ENCODE peak calls at places on chromosomes 5 and 9, in four cellular contexts. I is fibroblast of lung; Z is activated T-cell treated with anti-CD3 and anti-CD28 coated beads, Interleukin-2, amount 50 U/mL, for 72 hours; B is BJ. P is an unnamed sample.

GRCh38 chr5:135829681-135830383 is 4.6 kb upstream of the SLC25A48 start:
- DNase-seq in I (peak), B (no peak), Z (peak), P (peak)

GRCh38 chr5:80346055-80346454 is 26.3 kb downstream of the SPZ1 start:
- DNase-seq in Z (peak), I (no peak), B (no peak), P (peak)

GRCh38 chr5:176167800-176168199 is 70.4 kb upstream of the SIMC1 start:
- DNase-seq in I (no peak), B (no peak), Z (no peak), P (no peak)

GRCh38 chr5:11027660-11028059 is 266.6 kb upstream of the DAP start:
- DNase-seq in I (no peak), B (no peak), Z (no peak), P (no peak)

GRCh38 chr5:570886-571285 is 41.3 kb upstream of the CEP72 start:
- DNase-seq in Z (no peak), B (no peak), I (no peak), P (no peak)

GRCh38 chr9:136229096-136230065 is 16.2 kb downstream of the QSOX2 start:
- DNase-seq in I (peak), Z (no peak), B (no peak), P (peak)

GRCh38 chr5:44183753-44184152 is 205.5 kb downstream of the FGF10 start:
- DNase-seq in I (no peak), B (no peak), Z (no peak), P (no peak)

GRCh38 chr5:54701179-54701578 is 183.6 kb downstream of the SNX18 start:
- DNase-seq in Z (no peak), I (peak), B (peak), P (no peak)

GRCh38 chr9:74293479-74293878 is 203.7 kb upstream of the RORB start:
- DNase-seq in B (no peak), Z (no peak), I (no peak), P (no peak)

GRCh38 chr5:2370626-2371418 is 380.7 kb downstream of the IRX2 start:
- DNase-seq in I (no peak), B (no peak), Z (no peak), P (no peak)

GRCh38 chr5:97658116-97658900 is 475.3 kb upstream of the RIOK2 start:
- DNase-seq in Z (no peak), B (no peak), I (peak), P (no peak)

GRCh38 chr9:135865531-135865930 is 41.8 kb downstream of the CAMSAP1 start:
- DNase-seq in Z (no peak), I (peak), B (no peak), P (no peak)

GRCh38 chr5:78501411-78502338 is 141.3 kb downstream of the SCAMP1 start:
- DNase-seq in I (peak), Z (no peak), B (no peak), P (no peak)

GRCh38 chr9:124256517-124257069 is 1.2 kb upstream of the NEK6 start:
- DNase-seq in I (peak), B (peak), Z (no peak), P (no peak)

GRCh38 chr9:131367445-131367844 is 26.4 kb upstream of the PRRC2B start:
- DNase-seq in I (no peak), Z (no peak), B (no peak), P (no peak)

GRCh38 chr9:19999491-20000057 is 210.7 kb upstream of the SLC24A2 start:
- DNase-seq in I (peak), B (peak), Z (peak), P (no peak)

GRCh38 chr5:132853790-132854189 is 12.5 kb downstream of the GDF9 start:
- DNase-seq in Z (no peak), I (no peak), B (no peak), P (no peak)

GRCh38 chr9:77177143-77177893 is at the start of gene VPS13A:
- DNase-seq in I (peak), Z (peak), B (peak), P (peak)

GRCh38 chr5:65823174-65823573 is 101.2 kb downstream of the NLN start:
- DNase-seq in I (peak), Z (no peak), B (no peak), P (no peak)

GRCh38 chr5:114101153-114101552 is 260.7 kb upstream of the KCNN2 start:
- DNase-seq in Z (peak), B (no peak), I (peak), P (peak)

GRCh38 chr5:53322257-53322656 is 158.2 kb upstream of the FST start:
- DNase-seq in Z (no peak), I (peak), B (no peak), P (no peak)

GRCh38 chr5:124302504-124302903 is 443.9 kb downstream of the ZNF608 start:
- DNase-seq in I (peak), Z (no peak), B (no peak), P (no peak)

GRCh38 chr9:120741701-120742100 is 27.4 kb upstream of the MEGF9 start:
- DNase-seq in I (no peak), B (no peak), Z (no peak), P (no peak)

GRCh38 chr5:141742866-141743651 is 61.0 kb upstream of the ARAP3 start:
- DNase-seq in Z (no peak), B (no peak), I (peak), P (no peak)

GRCh38 chr5:58984009-58984525 is 401.2 kb downstream of the RAB3C start:
- DNase-seq in I (no peak), Z (no peak), B (no peak), P (no peak)

GRCh38 chr5:170300361-170301013 is 2.9 kb upstream of the LCP2 start:
- DNase-seq in B (no peak), Z (no peak), I (no peak), P (no peak)

GRCh38 chr5:103582364-103582763 is 19.8 kb upstream of the NUDT12 start:
- DNase-seq in I (peak), B (no peak), Z (no peak), P (peak)

GRCh38 chr5:112419596-112420110 is 576 bp upstream of the EPB41L4A start:
- DNase-seq in I (peak), B (no peak), Z (peak), P (no peak)

GRCh38 chr5:584846-585245 is 27.3 kb upstream of the CEP72 start:
- DNase-seq in I (no peak), B (no peak), Z (no peak), P (no peak)

GRCh38 chr9:123318961-123319421 is 37.0 kb upstream of the CRB2 start:
- DNase-seq in Z (no peak), I (no peak), B (no peak), P (peak)